ENCODE peak calls at places on chromosome 7, in nine cellular contexts. O, T, P, F, E, J, Q, R and S are unnamed samples.

GRCh38 chr7:69994907-69995542 is 396.8 kb downstream of the AUTS2 start:
- DNase-seq in O (no peak), T (no peak), P (no peak), F (no peak), E (no peak), J (no peak), Q (no peak), R (no peak), S (no peak)

GRCh38 chr7:64045301-64046040 is at the start of gene ZNF727:
- DNase-seq in O (no peak), T (no peak), P (no peak), F (no peak), E (no peak), J (peak), Q (no peak), R (no peak), S (no peak)

GRCh38 chr7:147096629-147097028 is 980.0 kb downstream of the CNTNAP2 start:
- DNase-seq in O (no peak), T (no peak), P (no peak), F (no peak), E (no peak), J (no peak), Q (no peak), R (no peak), S (no peak)

GRCh38 chr7:141700848-141701371 is 1.1 kb downstream of the DENND11 start:
- DNase-seq in O (peak), T (no peak), P (no peak), F (no peak), E (no peak), J (no peak), Q (no peak), R (no peak), S (no peak)

GRCh38 chr7:73978681-73979563 is 49.1 kb upstream of the ELN start:
- DNase-seq in O (no peak), T (peak), P (peak), F (no peak), E (peak), J (peak), Q (no peak), R (no peak), S (no peak)

GRCh38 chr7:99137418-99138180 is 6.3 kb downstream of the SMURF1 start:
- DNase-seq in O (no peak), T (peak), P (peak), F (no peak), E (peak), J (no peak), Q (no peak), R (no peak), S (peak)

GRCh38 chr7:149787428-149788299 is 14.3 kb upstream of the ZNF467 start:
- DNase-seq in O (no peak), T (peak), P (no peak), F (no peak), E (no peak), J (no peak), Q (no peak), R (no peak), S (no peak)

GRCh38 chr7:130488376-130489139 is 3.3 kb upstream of the MEST start:
- DNase-seq in O (no peak), T (no peak), P (no peak), F (no peak), E (no peak), J (no peak), Q (no peak), R (no peak), S (no peak)

GRCh38 chr7:121530251-121531174 is 134.4 kb upstream of the FAM3C start:
- DNase-seq in O (no peak), T (peak), P (no peak), F (peak), E (peak), J (no peak), Q (peak), R (peak), S (no peak)

GRCh38 chr7:100942038-100942774 is 7.1 kb upstream of the MUC3A start:
- DNase-seq in O (no peak), T (no peak), P (no peak), F (no peak), E (no peak), J (no peak), Q (no peak), R (no peak), S (no peak)